ENCODE peak calls at places on chromosomes 16 and 17, in five cellular contexts. U, A, E, M and H are unnamed samples. For H3K4me1, the result is how much of the 10 kb centered on the place peaks cover.

GRCh38 chr17:10844667-10845387 is 6.9 kb upstream of the PIRT start:
- DNase-seq in U (peak), A (peak), E (peak), M (peak), H (peak)

GRCh38 chr17:18070861-18071340 is 16.8 kb upstream of the DRG2 start:
- DNase-seq in U (no peak), A (no peak), E (peak), M (peak), H (no peak)

GRCh38 chr16:78659216-78659615 is 559.8 kb downstream of the WWOX start:
- DNase-seq in U (no peak), A (no peak), E (no peak), M (no peak), H (no peak)

GRCh38 chr17:30388321-30389179 is 9.8 kb downstream of the CPD start:
- DNase-seq in U (no peak), A (no peak), E (no peak), M (no peak), H (no peak)

GRCh38 chr16:50747206-50747956 is 5.5 kb downstream of the CYLD start:
- DNase-seq in U (no peak), A (no peak), E (no peak), M (peak), H (no peak)

GRCh38 chr17:79008666-79009387 is 737 bp downstream of the CANT1 start:
- DNase-seq in U (no peak), A (no peak), E (no peak), M (no peak), H (no peak)

GRCh38 chr16:84396537-84397008 is 28.2 kb downstream of the ATP2C2 start:
- DNase-seq in U (no peak), A (no peak), E (no peak), M (peak), H (no peak)

GRCh38 chr16:84460406-84461028 is 43.9 kb downstream of the MEAK7 start:
- DNase-seq in U (no peak), A (no peak), E (no peak), M (no peak), H (no peak)

GRCh38 chr17:81484195-81484979 is 28.2 kb downstream of the ACTG1 start:
- DNase-seq in U (peak), A (peak), E (peak), M (peak), H (peak)

GRCh38 chr16:57791156-57791902 is 11.0 kb downstream of the KIFC3 start:
- DNase-seq in U (peak), A (no peak), E (no peak), M (no peak), H (no peak)

GRCh38 chr17:61575352-61575975 is 15.6 kb downstream of the NACA2 start:
- DNase-seq in U (no peak), A (no peak), E (no peak), M (no peak), H (no peak)

GRCh38 chr17:8226536-8227237 is 16.3 kb upstream of the AURKB start:
- DNase-seq in U (peak), A (peak), E (peak), M (peak), H (peak)

GRCh38 chr17:78735832-78736525 is 46.1 kb downstream of the CYTH1 start:
- DNase-seq in U (no peak), A (no peak), E (no peak), M (peak), H (no peak)

GRCh38 chr16:69396187-69397061 is 10.6 kb upstream of the TERF2 start:
- DNase-seq in U (no peak), A (peak), E (peak), M (peak), H (peak)

GRCh38 chr17:31415640-31416502 is 24.4 kb downstream of the RAB11FIP4 start:
- DNase-seq in U (no peak), A (no peak), E (no peak), M (no peak), H (peak)

GRCh38 chr16:16027728-16028310 is 78.4 kb downstream of the ABCC1 start:
- DNase-seq in U (no peak), A (no peak), E (no peak), M (no peak), H (no peak)

GRCh38 chr17:55740515-55741352 is 10.1 kb upstream of the PCTP start:
- DNase-seq in U (no peak), A (no peak), E (no peak), M (no peak), H (no peak)

GRCh38 chr16:27720731-27721547 is 171.0 kb downstream of the KATNIP start:
- DNase-seq in U (no peak), A (no peak), E (no peak), M (no peak), H (peak)

GRCh38 chr17:82949984-82950383 is 110.2 kb upstream of the ZNF750 start:
- DNase-seq in U (peak), A (no peak), E (no peak), M (no peak), H (peak)

GRCh38 chr16:54632821-54633220 is 297.8 kb upstream of the IRX5 start:
- DNase-seq in U (no peak), A (no peak), E (no peak), M (no peak), H (no peak)

GRCh38 chr16:19894586-19894985 is 9.9 kb upstream of the GPRC5B start:
- DNase-seq in U (no peak), A (no peak), E (no peak), M (no peak), H (no peak)

GRCh38 chr17:15384142-15384803 is 42.9 kb upstream of the TEKT3 start:
- DNase-seq in U (peak), A (no peak), E (no peak), M (no peak), H (no peak)

GRCh38 chr17:66762276-66762675 is 72.6 kb upstream of the CACNG5 start:
- DNase-seq in U (no peak), A (no peak), E (no peak), M (no peak), H (no peak)

GRCh38 chr16:73154063-73154870 is 106.3 kb upstream of the ZFHX3 start:
- DNase-seq in U (peak), A (peak), E (no peak), M (no peak), H (peak)

GRCh38 chr17:66724581-66725341 is 110.2 kb upstream of the CACNG5 start:
- DNase-seq in U (peak), A (no peak), E (no peak), M (no peak), H (no peak)

GRCh38 chr16:10180771-10181163 is 1.5 kb downstream of the GRIN2A start:
- DNase-seq in U (no peak), A (peak), E (peak), M (peak), H (peak)

GRCh38 chr17:10631048-10631700 is 25.9 kb downstream of the MYH3 start:
- DNase-seq in U (no peak), A (no peak), E (peak), M (peak), H (no peak)

GRCh38 chr17:8029121-8029520 is 9.7 kb upstream of the ALOX15B start:
- DNase-seq in U (no peak), A (no peak), E (no peak), M (peak), H (peak)

GRCh38 chr16:75272097-75272548 is 20.7 kb upstream of the BCAR1 start:
- DNase-seq in U (no peak), A (no peak), E (peak), M (peak), H (no peak)

GRCh38 chr16:54817432-54817831 is 113.2 kb upstream of the IRX5 start:
- DNase-seq in U (no peak), A (no peak), E (peak), M (peak), H (no peak)

GRCh38 chr17:67474081-67474661 is 97.1 kb downstream of the PITPNC1 start:
- DNase-seq in U (peak), A (no peak), E (no peak), M (peak), H (no peak)

GRCh38 chr16:473046-474043 is 47.9 kb downstream of the RAB11FIP3 start:
- DNase-seq in U (no peak), A (no peak), E (no peak), M (no peak), H (no peak)

DNA sequence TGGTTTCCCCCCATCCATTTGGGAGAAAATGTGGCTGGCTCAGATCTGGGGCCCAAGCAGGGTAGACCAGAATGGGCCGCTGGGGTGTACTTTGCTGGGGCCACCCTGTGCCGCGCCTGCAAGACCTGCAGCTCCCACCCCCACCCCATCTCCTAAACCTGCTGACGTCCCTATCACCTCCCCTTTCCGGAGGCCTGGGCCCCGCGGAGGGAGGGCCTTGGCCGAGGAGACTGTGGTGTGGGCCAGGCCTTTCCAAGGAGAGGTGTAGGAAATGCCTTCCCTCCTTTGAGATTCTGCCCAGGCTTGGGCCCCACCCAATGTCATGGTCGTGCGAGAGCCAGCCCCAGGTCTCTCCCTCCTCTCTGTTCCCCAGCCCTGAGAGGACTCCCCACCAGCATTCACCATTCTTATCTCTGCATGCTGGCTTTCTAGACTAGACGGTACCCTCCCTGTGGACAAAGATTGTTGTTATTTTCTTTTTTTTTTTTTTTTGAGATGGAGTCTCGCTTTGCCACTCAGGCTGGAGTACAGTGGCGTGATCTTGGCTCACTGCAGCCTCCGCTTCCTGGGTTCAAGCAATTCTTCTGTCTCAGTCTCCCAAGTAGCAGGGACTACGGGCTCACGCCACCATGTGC is 3.8 kb upstream of the WFIKKN2 start:
- DNase-seq in U (no peak), A (no peak), E (no peak), M (peak), H (no peak)
- H3K4me1 ChIP-seq in U (under half), A (under half), E (under half), M (under half), H (under half)

GRCh38 chr17:4937553-4937952 is 2.3 kb downstream of the SLC25A11 start:
- DNase-seq in U (peak), A (no peak), E (no peak), M (no peak), H (no peak)
- H3K27ac ChIP-seq in U (peak), A (no peak), E (no peak), M (no peak), H (no peak)

GRCh38 chr17:57487552-57487951 is 231.2 kb downstream of the MSI2 start:
- DNase-seq in U (no peak), A (no peak), E (no peak), M (no peak), H (no peak)
- H3K4me1 ChIP-seq in U (half or more), A (under half), E (under half), M (under half), H (under half)

GRCh38 chr17:75640556-75641119 is 7.4 kb downstream of the SMIM5 start:
- DNase-seq in U (peak), A (peak), E (no peak), M (no peak), H (no peak)

GRCh38 chr17:75639771-75640555 is 6.7 kb downstream of the SMIM5 start:
- DNase-seq in U (peak), A (peak), E (no peak), M (no peak), H (no peak)

GRCh38 chr17:75641343-75641742 is 8.1 kb downstream of the SMIM5 start:
- DNase-seq in U (no peak), A (peak), E (no peak), M (no peak), H (peak)

GRCh38 chr17:75643033-75644017 is 10.1 kb downstream of the SMIM5 start:
- DNase-seq in U (no peak), A (peak), E (no peak), M (peak), H (no peak)

DNA sequence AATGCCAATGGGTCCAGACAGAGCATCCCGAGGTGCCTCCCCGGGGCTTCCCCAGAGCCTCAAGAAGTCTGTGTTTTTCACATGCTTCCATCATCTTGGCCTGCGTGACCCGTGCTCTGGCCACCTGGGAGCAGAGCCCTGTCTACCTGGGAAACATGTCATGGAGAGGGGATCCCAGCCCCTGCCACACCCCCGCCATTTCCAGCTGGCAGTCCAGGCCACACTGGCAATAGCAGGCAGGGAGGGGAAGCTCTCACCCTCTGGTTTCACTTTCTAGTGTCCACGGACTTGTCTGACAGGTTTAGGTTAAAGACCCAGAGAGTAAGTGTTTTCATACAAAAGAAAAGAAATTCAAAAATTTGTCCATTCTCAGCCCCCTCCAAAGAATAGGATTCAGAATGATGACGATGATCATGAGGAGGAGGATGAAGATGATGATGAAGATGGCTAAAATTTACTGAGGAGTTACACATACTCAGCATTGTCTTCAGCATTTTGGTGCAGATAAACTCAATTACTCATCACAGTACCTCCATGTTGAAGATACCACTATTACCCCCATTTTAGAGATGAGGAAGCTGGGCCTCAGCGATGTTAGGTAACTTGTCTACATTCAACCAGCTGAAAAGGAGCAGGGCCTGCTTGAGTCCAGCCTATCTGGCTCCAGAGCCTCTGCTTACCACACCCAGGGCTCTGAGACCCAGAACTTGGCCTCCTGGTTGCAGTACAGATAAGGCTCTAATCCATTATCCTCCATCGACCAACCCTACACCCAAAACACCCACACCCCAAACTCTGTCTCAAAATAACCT is 9.2 kb downstream of the SMIM5 start:
- DNase-seq in U (no peak), A (peak), E (no peak), M (no peak), H (no peak)
- H3K27ac ChIP-seq in U (no peak), A (no peak), E (no peak), M (no peak), H (no peak)

GRCh38 chr17:38746004-38746892 is 1.9 kb downstream of the PCGF2 start:
- DNase-seq in U (peak), A (no peak), E (no peak), M (peak), H (no peak)
- H3K4me1 ChIP-seq in U (under half), A (under half), E (under half), M (under half), H (under half)

GRCh38 chr17:49358638-49359247 is 3.3 kb downstream of the ZNF652 start:
- DNase-seq in U (no peak), A (no peak), E (peak), M (no peak), H (no peak)
- H3K27ac ChIP-seq in U (no peak), A (no peak), E (no peak), M (no peak), H (no peak)

GRCh38 chr17:34313164-34313563 is 6.1 kb upstream of the CCL8 start:
- DNase-seq in U (no peak), A (no peak), E (no peak), M (no peak), H (no peak)

GRCh38 chr17:34312080-34312479 is 7.2 kb upstream of the CCL8 start:
- DNase-seq in U (no peak), A (no peak), E (no peak), M (no peak), H (no peak)

GRCh38 chr17:34311291-34311690 is 7.9 kb upstream of the CCL8 start:
- DNase-seq in U (no peak), A (no peak), E (no peak), M (no peak), H (no peak)

GRCh38 chr17:34318474-34318873 is 761 bp upstream of the CCL8 start:
- DNase-seq in U (no peak), A (no peak), E (no peak), M (peak), H (no peak)

GRCh38 chr17:34314279-34314678 is 5.0 kb upstream of the CCL8 start:
- DNase-seq in U (no peak), A (no peak), E (no peak), M (no peak), H (no peak)
- H3K4me1 ChIP-seq in U (under half), A (under half), E (under half), M (under half), H (under half)

DNA sequence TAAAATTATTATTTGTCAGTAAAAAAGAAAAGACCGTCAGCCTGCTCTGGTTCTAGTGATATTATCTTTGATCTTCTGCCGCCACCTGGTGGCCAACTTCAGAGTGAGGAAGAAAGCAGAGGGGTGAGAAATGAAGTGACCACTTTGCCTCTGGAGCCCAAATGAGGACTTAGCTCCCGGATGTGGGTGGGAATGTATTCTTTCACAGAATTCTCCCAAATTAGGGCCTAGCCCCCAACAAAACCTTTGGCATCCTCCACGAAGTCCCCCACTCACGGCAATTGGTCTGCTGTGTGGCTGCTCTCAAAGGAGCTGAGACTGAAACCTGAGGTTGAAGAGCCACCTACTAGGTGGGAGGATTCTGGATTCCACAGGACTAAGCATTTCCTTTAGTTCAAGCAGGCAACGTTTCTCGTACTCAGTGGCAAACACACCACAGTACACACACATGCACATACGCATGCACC is 4.9 kb upstream of the ZNF267 start:
- DNase-seq in U (peak), A (peak), E (peak), M (peak), H (peak)
- H3K27ac ChIP-seq in U (no peak), A (no peak), E (no peak), M (no peak), H (no peak)